ENCODE peak calls at places on chromosomes 11 and 22, in ten cellular contexts. A, H, F, V, U, W, E, Y, N and T are unnamed samples.

GRCh38 chr11:3014314-3014938 is 22.3 kb upstream of the NAP1L4 start:
- DNase-seq in A (no peak), H (no peak), F (no peak), V (no peak), U (no peak), W (no peak), E (peak; percentile 27), Y (no peak), N (no peak), T (no peak)

GRCh38 chr11:16356057-16356750 is at the start of gene SOX6:
- DNase-seq in A (peak; percentile 67), H (no peak), F (no peak), V (no peak), U (peak; percentile 41), W (no peak), E (no peak), Y (no peak), N (no peak), T (no peak)

GRCh38 chr11:103215812-103216211 is 106.6 kb downstream of the DYNC2H1 start:
- DNase-seq in A (peak; percentile 41), H (no peak), F (no peak), V (no peak), U (no peak), W (no peak), E (no peak), Y (no peak), N (no peak), T (no peak)

GRCh38 chr11:6315811-6316425 is 4.4 kb downstream of the CAVIN3 start:
- DNase-seq in A (peak; percentile 65), H (peak; percentile 49), F (peak; percentile 64), V (peak; percentile 62), U (peak; percentile 76), W (peak; percentile 53), E (peak; percentile 58), Y (peak; percentile 23), N (peak; percentile 51), T (peak; percentile 55)

GRCh38 chr22:49164773-49165320 is 662.8 kb downstream of the BRD1 start:
- DNase-seq in A (no peak), H (no peak), F (no peak), V (no peak), U (no peak), W (no peak), E (no peak), Y (no peak), N (no peak), T (no peak)

GRCh38 chr22:50396751-50397370 is 53.7 kb downstream of the PPP6R2 start:
- DNase-seq in A (peak; percentile 20), H (no peak), F (no peak), V (no peak), U (no peak), W (no peak), E (peak; percentile 29), Y (no peak), N (peak; percentile 53), T (no peak)

GRCh38 chr22:37802310-37803194 is 5.2 kb upstream of the GCAT start:
- DNase-seq in A (peak; percentile 39), H (peak; percentile 54), F (peak; percentile 73), V (no peak), U (peak; percentile 61), W (no peak), E (peak; percentile 57), Y (peak; percentile 51), N (peak; percentile 51), T (peak; percentile 77)

GRCh38 chr22:20610757-20611156 is 103.3 kb downstream of the MED15 start:
- DNase-seq in A (no peak), H (no peak), F (no peak), V (no peak), U (no peak), W (no peak), E (no peak), Y (no peak), N (no peak), T (no peak)

GRCh38 chr22:30968015-30968923 is at the start of gene MORC2:
- DNase-seq in A (peak; percentile 15), H (peak; percentile 70), F (peak; percentile 20), V (peak; percentile 79), U (peak; percentile 68), W (no peak), E (peak; percentile 73), Y (peak; percentile 70), N (no peak), T (no peak)

GRCh38 chr11:82720267-82720666 is 13.4 kb downstream of the FAM181B start:
- DNase-seq in A (no peak), H (no peak), F (no peak), V (no peak), U (no peak), W (no peak), E (no peak), Y (no peak), N (peak; percentile 6), T (no peak)

GRCh38 chr22:23484651-23485050 is 95.4 kb downstream of the IGLL1 start:
- DNase-seq in A (no peak), H (no peak), F (no peak), V (no peak), U (no peak), W (no peak), E (no peak), Y (no peak), N (no peak), T (no peak)

GRCh38 chr22:20509344-20510047 is 2.1 kb downstream of the MED15 start:
- DNase-seq in A (peak; percentile 94), H (peak; percentile 95), F (no peak), V (peak; percentile 59), U (peak; percentile 95), W (peak; percentile 84), E (peak; percentile 93), Y (peak; percentile 66), N (peak; percentile 91), T (no peak)

GRCh38 chr11:8168485-8169257 is at the start of gene RIC3:
- DNase-seq in A (no peak), H (peak; percentile 61), F (peak; percentile 18), V (peak; percentile 49), U (no peak), W (peak; percentile 44), E (peak; percentile 3), Y (no peak), N (no peak), T (peak; percentile 73)

GRCh38 chr22:17814830-17815229 is 40.6 kb upstream of the BID start:
- DNase-seq in A (no peak), H (no peak), F (no peak), V (no peak), U (no peak), W (no peak), E (no peak), Y (no peak), N (no peak), T (no peak)

GRCh38 chr11:71120346-71120963 is 131.9 kb downstream of the SHANK2 start:
- DNase-seq in A (no peak), H (no peak), F (peak; percentile 41), V (peak; percentile 55), U (peak; percentile 8), W (no peak), E (peak; percentile 37), Y (peak; percentile 31), N (no peak), T (no peak)

GRCh38 chr11:129766858-129767604 is 48.6 kb upstream of the TMEM45B start:
- DNase-seq in A (peak; percentile 23), H (no peak), F (peak; percentile 26), V (peak; percentile 50), U (peak; percentile 48), W (no peak), E (peak; percentile 59), Y (peak; percentile 31), N (peak; percentile 26), T (no peak)

DNA sequence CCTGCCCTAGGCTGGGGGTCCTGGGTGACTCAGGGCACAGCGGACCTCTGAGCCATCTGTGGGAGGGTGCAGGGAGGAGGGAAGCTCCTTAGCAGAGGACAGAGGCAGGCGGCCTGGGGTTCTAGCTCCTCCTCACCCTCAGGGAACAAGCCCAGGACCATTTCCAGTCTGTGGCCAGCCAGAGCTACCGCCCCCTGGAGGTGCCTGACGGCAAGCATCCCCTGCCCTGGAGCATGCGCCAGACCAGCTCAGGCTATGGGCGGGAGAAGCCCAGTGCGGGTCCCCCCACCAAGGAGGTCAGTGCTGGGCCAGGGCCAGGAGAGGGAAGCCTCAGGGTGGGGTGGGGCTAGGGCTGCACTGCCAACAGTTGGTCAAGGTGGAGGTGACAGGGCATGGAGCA is 26.0 kb upstream of the LRRC10B start:
- DNase-seq in A (no peak), H (no peak), F (no peak), V (no peak), U (no peak), W (no peak), E (no peak), Y (peak; percentile 28), N (no peak), T (no peak)
- H3K27me3 ChIP-seq in A (peaks cover 23% of the 10 kb centered on the region), H (no peaks in the 10 kb centered on the region), F (no peaks in the 10 kb centered on the region), V (no peaks in the 10 kb centered on the region), U (no peaks in the 10 kb centered on the region), W (no peaks in the 10 kb centered on the region), E (no peaks in the 10 kb centered on the region), Y (no peaks in the 10 kb centered on the region), N (no peaks in the 10 kb centered on the region), T (no peaks in the 10 kb centered on the region)

DNA sequence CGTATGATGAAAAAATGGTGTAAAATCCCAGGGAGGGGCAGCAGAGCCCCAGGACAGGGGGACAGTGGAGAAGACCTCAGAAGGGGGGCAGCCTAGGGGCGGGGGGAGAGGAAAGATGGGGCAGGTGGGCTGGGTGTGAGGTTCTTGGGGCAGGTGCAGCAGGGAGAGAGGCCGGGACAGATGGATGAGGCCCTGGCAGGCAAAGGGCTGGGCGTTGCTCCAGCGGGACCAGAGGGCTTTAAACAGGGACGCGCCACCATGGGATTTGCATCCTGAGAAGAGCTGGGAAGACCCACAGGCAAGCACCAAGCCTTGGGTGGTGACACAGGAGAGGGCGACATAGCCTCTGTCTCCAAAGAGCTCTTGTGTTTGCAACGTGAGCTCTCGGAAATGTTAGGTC is 1342.8 kb downstream of the TBC1D22A start:
- DNase-seq in A (no peak), H (no peak), F (no peak), V (no peak), U (no peak), W (no peak), E (no peak), Y (no peak), N (no peak), T (no peak)
- H3K27ac ChIP-seq in A (no peak overlapping the region), H (no peak overlapping the region), F (no peak overlapping the region), V (no peak overlapping the region), U (no peak overlapping the region), W (no peak overlapping the region), E (no peak overlapping the region), Y (no peak overlapping the region), N (no peak overlapping the region), T (no peak overlapping the region)

GRCh38 chr22:46830001-46830715 is 67.7 kb downstream of the TBC1D22A start:
- DNase-seq in A (peak; percentile 52), H (peak; percentile 79), F (no peak), V (no peak), U (peak; percentile 46), W (no peak), E (no peak), Y (peak; percentile 88), N (peak; percentile 55), T (no peak)
- H3K4me3 ChIP-seq in A (no peak overlapping the region), H (no peak overlapping the region), F (no peak overlapping the region), V (no peak overlapping the region), U (no peak overlapping the region), W (no peak overlapping the region), E (no peak overlapping the region), Y (no peak overlapping the region), N (no peak overlapping the region), T (no peak overlapping the region)

DNA sequence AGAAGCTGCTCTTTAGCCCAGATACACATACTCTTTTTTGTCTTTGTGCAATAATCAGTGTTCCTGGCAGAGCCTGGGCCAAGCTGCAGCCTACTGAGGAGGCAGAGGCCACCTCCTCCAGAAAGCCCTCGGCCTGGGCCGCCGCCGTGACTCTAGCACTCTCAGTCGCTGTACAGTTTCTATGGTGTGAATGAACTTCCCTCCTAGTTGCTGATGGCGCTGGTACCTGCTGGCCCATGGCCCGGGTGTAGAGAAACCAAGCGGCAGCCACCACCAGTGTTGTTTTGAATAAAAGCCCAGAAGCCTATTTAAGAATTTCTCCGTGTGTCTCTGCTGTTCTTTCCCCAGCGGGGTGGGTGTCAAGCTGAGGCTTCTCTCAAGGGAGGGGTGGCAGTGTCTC is 118.9 kb downstream of the CACNA1I start:
- DNase-seq in A (no peak), H (no peak), F (no peak), V (no peak), U (no peak), W (no peak), E (no peak), Y (no peak), N (no peak), T (peak; percentile 50)
- H3K27me3 ChIP-seq in A (peaks cover 79% of the 10 kb centered on the region), H (no peaks in the 10 kb centered on the region), F (peaks cover 6% of the 10 kb centered on the region), V (no peaks in the 10 kb centered on the region), U (no peaks in the 10 kb centered on the region), W (peaks cover 17% of the 10 kb centered on the region), E (peaks cover 19% of the 10 kb centered on the region), Y (peaks cover 41% of the 10 kb centered on the region), N (peaks cover 12% of the 10 kb centered on the region), T (no peaks in the 10 kb centered on the region)